ENCODE peak calls at places on chromosomes 4 and X, in eight cellular contexts. One of them, this sample, is unnamed.

GRCh38 chr4:173051697-173052096 is 116.9 kb upstream of the GALNT7 start:
- DNase-seq in CD8-positive, alpha-beta T cell: no peak
- DNase-seq in NCI-H524: no peak
- DNase-seq in NCI-H510A treated with DMSO at 0.1 percent for 48 hours: no peak
- DNase-seq in stimulated activated CD4-positive, alpha-beta T cell treated with anti-CD3 and anti-CD28 coated beads, Interleukin-1b, Interleukin-23, amount 100 ng/mL, for 24 hours: no peak
- DNase-seq in Kasumi-1: no peak
- DNase-seq in stimulated activated CD8-positive, alpha-beta memory T cell treated with anti-CD3 and anti-CD28 coated beads, Interleukin-2, amount 100 ng/mL, for 48 hours: no peak
- DNase-seq in PC-3: no peak
- DNase-seq in this sample: no peak

GRCh38 chr4:120843840-120844527 is 78.5 kb downstream of the PRDM5 start:
- DNase-seq in CD8-positive, alpha-beta T cell: no peak
- DNase-seq in NCI-H524: peak
- DNase-seq in NCI-H510A treated with DMSO at 0.1 percent for 48 hours: peak
- DNase-seq in stimulated activated CD4-positive, alpha-beta T cell treated with anti-CD3 and anti-CD28 coated beads, Interleukin-1b, Interleukin-23, amount 100 ng/mL, for 24 hours: no peak
- DNase-seq in Kasumi-1: peak
- DNase-seq in stimulated activated CD8-positive, alpha-beta memory T cell treated with anti-CD3 and anti-CD28 coated beads, Interleukin-2, amount 100 ng/mL, for 48 hours: no peak
- DNase-seq in PC-3: peak
- DNase-seq in this sample: no peak

GRCh38 chr4:180618396-180618795 is 1624.8 kb upstream of the TENM3 start:
- DNase-seq in CD8-positive, alpha-beta T cell: no peak
- DNase-seq in NCI-H524: no peak
- DNase-seq in NCI-H510A treated with DMSO at 0.1 percent for 48 hours: no peak
- DNase-seq in stimulated activated CD4-positive, alpha-beta T cell treated with anti-CD3 and anti-CD28 coated beads, Interleukin-1b, Interleukin-23, amount 100 ng/mL, for 24 hours: no peak
- DNase-seq in Kasumi-1: peak
- DNase-seq in stimulated activated CD8-positive, alpha-beta memory T cell treated with anti-CD3 and anti-CD28 coated beads, Interleukin-2, amount 100 ng/mL, for 48 hours: no peak
- DNase-seq in PC-3: no peak
- DNase-seq in this sample: no peak

GRCh38 chr4:57342406-57342805 is 232.2 kb upstream of the IGFBP7 start:
- DNase-seq in CD8-positive, alpha-beta T cell: no peak
- DNase-seq in NCI-H524: no peak
- DNase-seq in NCI-H510A treated with DMSO at 0.1 percent for 48 hours: no peak
- DNase-seq in stimulated activated CD4-positive, alpha-beta T cell treated with anti-CD3 and anti-CD28 coated beads, Interleukin-1b, Interleukin-23, amount 100 ng/mL, for 24 hours: no peak
- DNase-seq in Kasumi-1: no peak
- DNase-seq in stimulated activated CD8-positive, alpha-beta memory T cell treated with anti-CD3 and anti-CD28 coated beads, Interleukin-2, amount 100 ng/mL, for 48 hours: no peak
- DNase-seq in PC-3: peak
- DNase-seq in this sample: no peak

GRCh38 chr4:109972786-109973528 is 60.3 kb downstream of the EGF start:
- DNase-seq in CD8-positive, alpha-beta T cell: no peak
- DNase-seq in NCI-H524: no peak
- DNase-seq in NCI-H510A treated with DMSO at 0.1 percent for 48 hours: no peak
- DNase-seq in stimulated activated CD4-positive, alpha-beta T cell treated with anti-CD3 and anti-CD28 coated beads, Interleukin-1b, Interleukin-23, amount 100 ng/mL, for 24 hours: no peak
- DNase-seq in Kasumi-1: no peak
- DNase-seq in stimulated activated CD8-positive, alpha-beta memory T cell treated with anti-CD3 and anti-CD28 coated beads, Interleukin-2, amount 100 ng/mL, for 48 hours: no peak
- DNase-seq in PC-3: no peak
- DNase-seq in this sample: no peak

GRCh38 chrX:39677987-39678840 is 419.5 kb downstream of the BCOR start:
- DNase-seq in CD8-positive, alpha-beta T cell: no peak
- DNase-seq in NCI-H524: no peak
- DNase-seq in NCI-H510A treated with DMSO at 0.1 percent for 48 hours: no peak
- DNase-seq in stimulated activated CD4-positive, alpha-beta T cell treated with anti-CD3 and anti-CD28 coated beads, Interleukin-1b, Interleukin-23, amount 100 ng/mL, for 24 hours: no peak
- DNase-seq in Kasumi-1: no peak
- DNase-seq in stimulated activated CD8-positive, alpha-beta memory T cell treated with anti-CD3 and anti-CD28 coated beads, Interleukin-2, amount 100 ng/mL, for 48 hours: no peak
- DNase-seq in PC-3: no peak
- DNase-seq in this sample: no peak

GRCh38 chr4:186881521-186882220 is 158.0 kb upstream of the FAT1 start:
- DNase-seq in CD8-positive, alpha-beta T cell: no peak
- DNase-seq in NCI-H524: no peak
- DNase-seq in NCI-H510A treated with DMSO at 0.1 percent for 48 hours: no peak
- DNase-seq in stimulated activated CD4-positive, alpha-beta T cell treated with anti-CD3 and anti-CD28 coated beads, Interleukin-1b, Interleukin-23, amount 100 ng/mL, for 24 hours: no peak
- DNase-seq in Kasumi-1: no peak
- DNase-seq in stimulated activated CD8-positive, alpha-beta memory T cell treated with anti-CD3 and anti-CD28 coated beads, Interleukin-2, amount 100 ng/mL, for 48 hours: no peak
- DNase-seq in PC-3: peak
- DNase-seq in this sample: no peak

GRCh38 chrX:40189621-40190020 is 91.9 kb upstream of the BCOR start:
- DNase-seq in CD8-positive, alpha-beta T cell: no peak
- DNase-seq in NCI-H524: no peak
- DNase-seq in NCI-H510A treated with DMSO at 0.1 percent for 48 hours: no peak
- DNase-seq in stimulated activated CD4-positive, alpha-beta T cell treated with anti-CD3 and anti-CD28 coated beads, Interleukin-1b, Interleukin-23, amount 100 ng/mL, for 24 hours: no peak
- DNase-seq in Kasumi-1: no peak
- DNase-seq in stimulated activated CD8-positive, alpha-beta memory T cell treated with anti-CD3 and anti-CD28 coated beads, Interleukin-2, amount 100 ng/mL, for 48 hours: no peak
- DNase-seq in PC-3: no peak
- DNase-seq in this sample: no peak

GRCh38 chr4:169492436-169493163 is 119.8 kb downstream of the NEK1 start:
- DNase-seq in CD8-positive, alpha-beta T cell: no peak
- DNase-seq in NCI-H524: no peak
- DNase-seq in NCI-H510A treated with DMSO at 0.1 percent for 48 hours: no peak
- DNase-seq in stimulated activated CD4-positive, alpha-beta T cell treated with anti-CD3 and anti-CD28 coated beads, Interleukin-1b, Interleukin-23, amount 100 ng/mL, for 24 hours: no peak
- DNase-seq in Kasumi-1: peak
- DNase-seq in stimulated activated CD8-positive, alpha-beta memory T cell treated with anti-CD3 and anti-CD28 coated beads, Interleukin-2, amount 100 ng/mL, for 48 hours: no peak
- DNase-seq in PC-3: peak
- DNase-seq in this sample: peak

GRCh38 chrX:136189222-136189621 is 41.9 kb downstream of the FHL1 start:
- DNase-seq in CD8-positive, alpha-beta T cell: no peak
- DNase-seq in NCI-H524: no peak
- DNase-seq in NCI-H510A treated with DMSO at 0.1 percent for 48 hours: no peak
- DNase-seq in stimulated activated CD4-positive, alpha-beta T cell treated with anti-CD3 and anti-CD28 coated beads, Interleukin-1b, Interleukin-23, amount 100 ng/mL, for 24 hours: no peak
- DNase-seq in Kasumi-1: no peak
- DNase-seq in stimulated activated CD8-positive, alpha-beta memory T cell treated with anti-CD3 and anti-CD28 coated beads, Interleukin-2, amount 100 ng/mL, for 48 hours: no peak
- DNase-seq in PC-3: no peak
- DNase-seq in this sample: no peak

This sample was measured in GM18507.